ENCODE peak calls at places on chromosome 9, in eight cellular contexts. F is CD8-positive, alpha-beta memory T cell; D is CD4-positive, alpha-beta memory T cell; Z is body of pancreas; W is stomach; K is lower lobe of right lung; S is A549; V is dorsolateral prefrontal cortex. M is an unnamed sample.

GRCh38 chr9:137589441-137590122 is 730 bp downstream of the ZMYND19 start:
- DNase-seq in S (no peak), F (no peak), D (no peak), W (no peak), V (no peak), Z (no peak), K (peak), M (no peak)

GRCh38 chr9:109241207-109241606 is 74.2 kb upstream of the FRRS1L start:
- DNase-seq in D (no peak), S (no peak), F (no peak), Z (no peak), K (no peak), W (no peak), V (no peak), M (no peak)

GRCh38 chr9:90455316-90455715 is 187.3 kb downstream of the DIRAS2 start:
- DNase-seq in W (no peak), S (no peak), V (no peak), Z (no peak), D (no peak), K (no peak), F (no peak), M (no peak)

GRCh38 chr9:109317311-109317978 is 3.4 kb downstream of the EPB41L4B start:
- DNase-seq in D (no peak), Z (peak), K (no peak), V (no peak), F (no peak), S (no peak), W (no peak), M (no peak)

GRCh38 chr9:79976501-79977444 is 405.0 kb downstream of the TLE4 start:
- DNase-seq in S (no peak), W (no peak), F (no peak), K (no peak), Z (no peak), D (no peak), V (no peak), M (no peak)

GRCh38 chr9:88280816-88281382 is 107.3 kb upstream of the SPIN1 start:
- DNase-seq in Z (no peak), D (no peak), F (no peak), W (no peak), S (no peak), K (no peak), V (no peak), M (no peak)

GRCh38 chr9:13555516-13555915 is 276.0 kb upstream of the MPDZ start:
- DNase-seq in F (no peak), W (no peak), K (no peak), D (no peak), S (no peak), V (no peak), Z (no peak), M (no peak)

GRCh38 chr9:34177906-34178697 is 741 bp upstream of the UBAP1 start:
- DNase-seq in D (no peak), S (no peak), Z (no peak), F (no peak), K (no peak), V (no peak), W (peak), M (no peak)

GRCh38 chr9:21906213-21906612 is 88.0 kb downstream of the CDKN2A start:
- DNase-seq in S (no peak), K (no peak), F (no peak), D (no peak), Z (no peak), V (no peak), W (no peak), M (no peak)

GRCh38 chr9:89252910-89253309 is 58.1 kb upstream of the CKS2 start:
- DNase-seq in Z (no peak), K (no peak), F (no peak), V (no peak), D (no peak), W (no peak), S (no peak), M (no peak)

GRCh38 chr9:89153618-89154017 is 25.0 kb downstream of the SHC3 start:
- DNase-seq in D (no peak), K (no peak), W (no peak), Z (no peak), V (peak), S (no peak), F (no peak), M (peak)

GRCh38 chr9:17117372-17117771 is 17.5 kb upstream of the CNTLN start:
- DNase-seq in D (no peak), K (no peak), S (no peak), V (no peak), W (no peak), Z (no peak), F (no peak), M (no peak)

GRCh38 chr9:133528001-133528886 is 3.5 kb upstream of the MYMK start:
- DNase-seq in F (no peak), K (no peak), S (no peak), Z (no peak), D (no peak), V (no peak), W (no peak), M (no peak)

GRCh38 chr9:79765466-79765865 is 193.7 kb downstream of the TLE4 start:
- DNase-seq in S (no peak), F (no peak), W (no peak), V (no peak), K (no peak), D (no peak), Z (no peak), M (no peak)

GRCh38 chr9:136327313-136327971 is at the start of gene GPSM1:
- DNase-seq in V (no peak), F (no peak), W (no peak), K (no peak), Z (peak), D (peak), S (peak), M (no peak)

GRCh38 chr9:96222132-96222531 is 79.8 kb downstream of the HSD17B3 start:
- DNase-seq in F (no peak), W (no peak), S (no peak), D (no peak), K (no peak), Z (no peak), V (no peak), M (no peak)

GRCh38 chr9:14661421-14662059 is 31.7 kb downstream of the ZDHHC21 start:
- DNase-seq in D (no peak), K (no peak), S (no peak), V (no peak), F (no peak), W (no peak), Z (no peak), M (no peak)

GRCh38 chr9:131620764-131621520 is 75.6 kb downstream of the PRRT1B start:
- DNase-seq in V (peak), W (no peak), K (no peak), Z (no peak), D (no peak), F (no peak), S (no peak), M (no peak)

GRCh38 chr9:31185831-31186230 is 1198.6 kb upstream of the ACO1 start:
- DNase-seq in D (no peak), Z (no peak), V (no peak), W (no peak), F (no peak), K (no peak), S (no peak), M (no peak)

GRCh38 chr9:71985070-71985956 is 73.9 kb downstream of the C9orf85 start:
- DNase-seq in W (no peak), K (no peak), S (no peak), D (no peak), Z (no peak), V (no peak), F (no peak), M (no peak)

GRCh38 chr9:135719472-135719871 is 17.5 kb downstream of the KCNT1 start:
- DNase-seq in D (no peak), Z (no peak), F (no peak), K (no peak), S (no peak), V (no peak), W (no peak), M (no peak)

GRCh38 chr9:70046274-70047070 is 2.8 kb downstream of the MAMDC2 start:
- DNase-seq in K (no peak), F (no peak), Z (peak), S (no peak), D (no peak), V (no peak), W (no peak), M (no peak)

GRCh38 chr9:70580593-70581195 is 166.2 kb upstream of the KLF9 start:
- DNase-seq in Z (no peak), V (no peak), D (no peak), W (no peak), S (no peak), K (no peak), F (no peak), M (no peak)

GRCh38 chr9:119436261-119436660 is 67.0 kb upstream of the BRINP1 start:
- DNase-seq in V (no peak), F (no peak), D (no peak), Z (no peak), K (no peak), S (no peak), W (no peak), M (no peak)

GRCh38 chr9:137878146-137878941 is 762 bp downstream of the CACNA1B start:
- DNase-seq in V (peak), F (no peak), D (peak), W (no peak), Z (no peak), K (peak), S (no peak), M (no peak)

GRCh38 chr9:137638680-137639079 is 19.9 kb downstream of the EHMT1 start:
- DNase-seq in K (no peak), Z (no peak), W (no peak), D (no peak), S (no peak), F (no peak), V (no peak), M (no peak)

GRCh38 chr9:68507098-68507795 is 33.4 kb downstream of the TMEM252 start:
- DNase-seq in F (no peak), W (no peak), K (no peak), D (no peak), S (peak), Z (no peak), V (no peak), M (no peak)

GRCh38 chr9:16619341-16619740 is 251.1 kb downstream of the BNC2 start:
- DNase-seq in F (no peak), D (no peak), K (no peak), Z (no peak), W (no peak), S (no peak), V (no peak), M (no peak)

GRCh38 chr9:1434082-1434481 is 383.9 kb downstream of the DMRT2 start:
- DNase-seq in K (no peak), Z (no peak), S (peak), V (no peak), W (no peak), F (no peak), D (no peak), M (no peak)

GRCh38 chr9:72538926-72539702 is 17.7 kb downstream of the TMC1 start:
- DNase-seq in W (no peak), S (no peak), V (no peak), Z (no peak), K (no peak), F (no peak), D (no peak), M (no peak)

GRCh38 chr9:111852291-111852690 is 44.3 kb upstream of the UGCG start:
- DNase-seq in F (no peak), K (no peak), D (no peak), S (no peak), V (no peak), Z (no peak), W (no peak), M (no peak)

GRCh38 chr9:5425006-5425628 is 12.6 kb downstream of the PLGRKT start:
- DNase-seq in Z (no peak), W (no peak), F (no peak), D (peak), S (peak), K (no peak), V (no peak), M (no peak)

GRCh38 chr9:136119259-136120118 is 814 bp upstream of the TMEM250 start:
- DNase-seq in F (peak), K (no peak), Z (no peak), D (peak), W (no peak), S (no peak), V (no peak), M (no peak)

GRCh38 chr9:34986541-34987047 is 3.0 kb upstream of the DNAJB5 start:
- DNase-seq in D (peak), F (peak), V (peak), Z (no peak), S (no peak), W (no peak), K (peak), M (no peak)

GRCh38 chr9:89359636-89360315 is 41.5 kb downstream of the SECISBP2 start:
- DNase-seq in W (no peak), F (no peak), Z (no peak), S (no peak), K (no peak), V (no peak), D (no peak), M (no peak)

GRCh38 chr9:122220673-122221222 is 8.0 kb downstream of the LHX6 start:
- DNase-seq in D (no peak), K (no peak), F (no peak), W (no peak), S (no peak), V (no peak), Z (no peak), M (no peak)

GRCh38 chr9:107816187-107817021 is 326.8 kb upstream of the KLF4 start:
- DNase-seq in K (no peak), D (no peak), W (no peak), V (no peak), S (no peak), F (no peak), Z (no peak), M (no peak)

GRCh38 chr9:74025402-74025894 is 471.7 kb upstream of the RORB start:
- DNase-seq in F (no peak), W (no peak), V (no peak), S (no peak), Z (no peak), D (no peak), K (no peak), M (no peak)

GRCh38 chr9:6969805-6970204 is 212.0 kb downstream of the KDM4C start:
- DNase-seq in S (no peak), W (no peak), Z (no peak), D (no peak), F (no peak), V (no peak), K (no peak), M (no peak)
- H3K27ac ChIP-seq in S (no peak), W (no peak), Z (no peak), D (no peak), F (no peak), V (no peak), K (no peak), M (no peak)

GRCh38 chr9:114417511-114417910 is 29.7 kb upstream of the AKNA start:
- DNase-seq in K (no peak), F (no peak), W (no peak), S (no peak), V (no peak), D (no peak), Z (no peak), M (no peak)

GRCh38 chr9:114421147-114421546 is 33.4 kb upstream of the AKNA start:
- DNase-seq in V (no peak), D (no peak), Z (no peak), W (no peak), K (no peak), S (no peak), F (no peak), M (no peak)

GRCh38 chr9:114423181-114423580 is 35.4 kb upstream of the AKNA start:
- DNase-seq in V (no peak), D (no peak), F (no peak), W (no peak), K (no peak), S (no peak), Z (no peak), M (no peak)

GRCh38 chr9:114418053-114418452 is 30.3 kb upstream of the AKNA start:
- DNase-seq in V (no peak), D (no peak), W (no peak), Z (no peak), K (peak), F (no peak), S (no peak), M (no peak)

DNA sequence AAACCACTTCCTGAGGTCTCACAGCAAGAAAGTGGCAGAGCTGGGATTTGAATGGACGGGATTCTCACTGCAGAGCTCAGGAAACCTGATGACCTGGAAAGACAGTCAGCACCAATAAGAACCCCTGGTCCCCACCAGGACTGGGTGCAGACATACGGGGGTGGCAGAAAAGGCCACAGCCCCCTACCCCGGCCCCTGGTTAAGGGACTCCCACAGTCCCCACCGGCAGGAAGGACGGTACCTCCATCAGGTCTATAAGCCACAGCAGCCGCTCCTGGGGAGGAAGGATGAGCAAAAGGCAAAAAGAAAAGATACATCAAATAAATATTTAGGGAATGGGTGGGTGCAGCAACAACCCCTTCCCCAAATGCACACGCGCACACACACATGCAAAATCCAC is 32.0 kb upstream of the AKNA start:
- DNase-seq in F (no peak), W (no peak), D (no peak), V (no peak), Z (no peak), S (no peak), K (no peak), M (no peak)
- H3K27ac ChIP-seq in F (no peak), W (no peak), D (no peak), V (no peak), Z (no peak), S (no peak), K (no peak), M (no peak)

GRCh38 chr9:78707481-78707977 is 410.6 kb downstream of the PSAT1 start:
- DNase-seq in S (no peak), W (no peak), F (no peak), Z (no peak), K (no peak), V (no peak), D (no peak), M (no peak)
- H3K27ac ChIP-seq in S (no peak), W (no peak), F (no peak), Z (no peak), K (no peak), V (no peak), D (no peak), M (no peak)

GRCh38 chr9:127360205-127360604 is 36.8 kb upstream of the SLC2A8 start:
- DNase-seq in S (no peak), V (peak), K (no peak), Z (no peak), D (no peak), W (no peak), F (no peak), M (no peak)
- H3K27ac ChIP-seq in S (no peak), V (peak), K (no peak), Z (no peak), D (no peak), W (no peak), F (no peak), M (no peak)

DNA sequence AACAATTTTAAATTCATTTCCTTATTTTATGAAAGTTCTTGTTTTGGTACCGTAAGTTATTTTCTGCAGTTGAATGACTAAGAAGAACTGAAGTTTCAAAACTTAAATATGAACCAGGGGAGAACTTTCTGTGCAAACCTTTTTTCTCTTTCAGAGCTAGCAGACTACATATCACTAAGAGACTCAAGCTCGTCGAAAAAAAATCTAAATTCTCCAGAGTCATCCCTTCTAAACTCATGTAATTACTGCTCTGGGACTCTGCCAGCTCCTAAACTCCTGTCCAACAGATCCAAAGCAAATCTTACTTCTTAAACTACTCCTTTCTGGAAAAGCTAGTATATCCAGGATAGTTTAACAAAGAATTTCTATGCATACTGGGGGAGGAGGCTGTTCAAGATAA is 87.0 kb upstream of the NR5A1 start:
- DNase-seq in W (no peak), F (no peak), Z (no peak), V (no peak), D (no peak), S (no peak), K (no peak), M (no peak)
- H3K27ac ChIP-seq in W (no peak), F (no peak), Z (no peak), V (no peak), D (no peak), S (no peak), K (no peak), M (no peak)

GRCh38 chr9:129027685-129028191 is 393 bp downstream of the SH3GLB2 start:
- DNase-seq in D (peak), S (peak), K (peak), F (no peak), W (peak), Z (peak), V (no peak), M (peak)
- H3K27ac ChIP-seq in D (peak), S (peak), K (peak), F (peak), W (peak), Z (peak), V (peak), M (peak)

GRCh38 chr9:129224618-129225017 is 46.6 kb upstream of the IER5L start:
- DNase-seq in Z (no peak), V (no peak), K (no peak), W (no peak), F (no peak), S (no peak), D (no peak), M (no peak)
- H3K27ac ChIP-seq in Z (no peak), V (peak), K (no peak), W (no peak), F (no peak), S (peak), D (no peak), M (peak)